ENCODE peak calls at places on chromosome 22, in five cellular contexts. J is ELR; Q is cardiac fibroblast; U is activated naive CD4-positive, alpha-beta T cell; N is NCI-H2081. M is an unnamed sample.

GRCh38 chr22:17214416-17215043 is 4.7 kb downstream of the ADA2 start:
- DNase-seq in U (no peak), Q (no peak), N (no peak), J (no peak), M (no peak)

GRCh38 chr22:26642465-26643367 is 14.7 kb upstream of the MIAT start:
- DNase-seq in N (peak; percentile 66), J (no peak), U (peak; percentile 14), Q (peak; percentile 19), M (peak; percentile 86)

GRCh38 chr22:44068422-44069191 is 44.5 kb downstream of the PARVB start:
- DNase-seq in N (no peak), U (no peak), J (no peak), Q (no peak), M (peak; percentile 65)

GRCh38 chr22:30607939-30608338 is 965 bp downstream of the TCN2 start:
- DNase-seq in J (no peak), Q (no peak), U (no peak), N (no peak), M (no peak)

GRCh38 chr22:42519544-42520237 is at the start of gene RRP7A:
- DNase-seq in Q (peak; percentile 66), U (peak; percentile 70), N (peak; percentile 60), J (peak; percentile 77), M (peak; percentile 87)

GRCh38 chr22:29443861-29444431 is 5.6 kb downstream of the RFPL1 start:
- DNase-seq in N (no peak), U (no peak), J (no peak), Q (no peak), M (no peak)

GRCh38 chr22:22655452-22656108 is 11.2 kb downstream of the GGTLC2 start:
- DNase-seq in N (no peak), Q (no peak), U (no peak), J (no peak), M (no peak)

GRCh38 chr22:27323646-27324045 is 477.9 kb downstream of the MN1 start:
- DNase-seq in U (no peak), J (no peak), Q (no peak), N (no peak), M (no peak)

GRCh38 chr22:50027639-50028537 is 15.3 kb upstream of the IL17REL start:
- DNase-seq in J (peak; percentile 27), N (peak; percentile 16), Q (no peak), U (no peak), M (no peak)

GRCh38 chr22:28418063-28418462 is 261.6 kb downstream of the TTC28 start:
- DNase-seq in J (no peak), Q (no peak), U (no peak), N (no peak), M (no peak)

GRCh38 chr22:49480340-49480739 is 347.3 kb downstream of the BRD1 start:
- DNase-seq in N (no peak), J (no peak), U (no peak), Q (no peak), M (no peak)

GRCh38 chr22:50308597-50308935 is 1.1 kb upstream of the PLXNB2 start:
- DNase-seq in U (no peak), J (peak; percentile 28), N (no peak), Q (peak; percentile 83), M (peak; percentile 30)

GRCh38 chr22:29105468-29105867 is 32.6 kb downstream of the KREMEN1 start:
- DNase-seq in Q (peak; percentile 10), U (no peak), N (no peak), J (no peak), M (no peak)

GRCh38 chr22:27591060-27591459 is 210.5 kb downstream of the MN1 start:
- DNase-seq in Q (no peak), J (no peak), N (no peak), U (no peak), M (no peak)

GRCh38 chr22:47369431-47370015 is 607.1 kb downstream of the TBC1D22A start:
- DNase-seq in J (no peak), Q (no peak), U (no peak), N (no peak), M (no peak)

GRCh38 chr22:27286711-27287110 is 514.8 kb downstream of the MN1 start:
- DNase-seq in N (no peak), U (no peak), J (no peak), Q (no peak), M (no peak)

GRCh38 chr22:36197601-36198146 is 3.9 kb downstream of the APOL4 start:
- DNase-seq in J (no peak), Q (no peak), N (no peak), U (no peak), M (peak; percentile 89)

GRCh38 chr22:49667236-49667635 is 160.4 kb downstream of the BRD1 start:
- DNase-seq in U (no peak), J (no peak), Q (no peak), N (no peak), M (no peak)

GRCh38 chr22:45762545-45763235 is 91.1 kb downstream of the ATXN10 start:
- DNase-seq in J (no peak), U (no peak), N (no peak), Q (no peak), M (no peak)

GRCh38 chr22:25134028-25134427 is 65.6 kb upstream of the CRYBB3 start:
- DNase-seq in N (peak; percentile 30), U (no peak), Q (no peak), J (no peak), M (no peak)

GRCh38 chr22:19876314-19876940 is 21.8 kb upstream of the GNB1L start:
- DNase-seq in U (no peak), J (no peak), Q (no peak), N (no peak), M (no peak)

GRCh38 chr22:34841321-34841901 is 224.5 kb upstream of the ISX start:
- DNase-seq in J (no peak), N (no peak), Q (no peak), U (no peak), M (peak; percentile 65)

GRCh38 chr22:48663297-48663696 is 1164.4 kb downstream of the BRD1 start:
- DNase-seq in Q (peak; percentile 24), N (no peak), J (no peak), U (no peak), M (peak; percentile 17)

GRCh38 chr22:40009231-40009769 is 14.5 kb downstream of the FAM83F start:
- DNase-seq in Q (peak; percentile 6), J (no peak), N (peak; percentile 57), U (no peak), M (no peak)

GRCh38 chr22:27192135-27192900 is 534.9 kb downstream of the MIAT start:
- DNase-seq in U (no peak), Q (no peak), J (no peak), N (no peak), M (no peak)

GRCh38 chr22:37842015-37842793 is 1.9 kb downstream of the ANKRD54 start:
- DNase-seq in J (no peak), Q (no peak), N (no peak), U (no peak), M (no peak)

GRCh38 chr22:45155050-45155840 is 8.5 kb upstream of the NUP50 start:
- DNase-seq in Q (no peak), N (no peak), U (no peak), J (no peak), M (no peak)

GRCh38 chr22:24585927-24586546 is 6.8 kb downstream of the LRRC75B start:
- DNase-seq in Q (no peak), U (no peak), J (no peak), N (no peak), M (no peak)